ENCODE peak calls at places on chromosomes 7 and 10, in four cellular contexts. One of them, this sample, is unnamed.

GRCh38 chr10:31457858-31458257 is 138.8 kb downstream of the ZEB1 start:
- DNase-seq in CD4-positive, alpha-beta T cell: no peak
- DNase-seq in aorta: no peak
- DNase-seq in hippocampal formation: no peak
- DNase-seq in this sample: no peak

GRCh38 chr10:71290331-71290730 is 28.7 kb upstream of the SLC29A3 start:
- DNase-seq in CD4-positive, alpha-beta T cell: no peak
- DNase-seq in aorta: no peak
- DNase-seq in hippocampal formation: no peak
- DNase-seq in this sample: no peak

GRCh38 chr7:37738338-37738737 is 54.8 kb downstream of the GPR141 start:
- DNase-seq in CD4-positive, alpha-beta T cell: no peak
- DNase-seq in aorta: no peak
- DNase-seq in hippocampal formation: no peak
- DNase-seq in this sample: no peak

GRCh38 chr10:127044191-127044590 is 139.0 kb downstream of the DOCK1 start:
- DNase-seq in CD4-positive, alpha-beta T cell: no peak
- DNase-seq in aorta: no peak
- DNase-seq in hippocampal formation: no peak
- DNase-seq in this sample: no peak

GRCh38 chr10:29635711-29636144 is 957 bp upstream of the SVIL start:
- DNase-seq in CD4-positive, alpha-beta T cell: no peak
- DNase-seq in aorta: no peak
- DNase-seq in hippocampal formation: no peak
- DNase-seq in this sample: no peak

GRCh38 chr10:126036515-126036914 is 140.2 kb downstream of the FANK1 start:
- DNase-seq in CD4-positive, alpha-beta T cell: no peak
- DNase-seq in aorta: no peak
- DNase-seq in hippocampal formation: no peak
- DNase-seq in this sample: no peak

GRCh38 chr10:104406715-104407517 is 53.3 kb downstream of the CFAP58 start:
- DNase-seq in CD4-positive, alpha-beta T cell: no peak
- DNase-seq in aorta: no peak
- DNase-seq in hippocampal formation: peak; percentile 42
- DNase-seq in this sample: no peak

GRCh38 chr10:12835709-12836108 is 165.8 kb downstream of the CCDC3 start:
- DNase-seq in CD4-positive, alpha-beta T cell: no peak
- DNase-seq in aorta: no peak
- DNase-seq in hippocampal formation: no peak
- DNase-seq in this sample: no peak

GRCh38 chr10:86167101-86167761 is 199.4 kb downstream of the GRID1 start:
- DNase-seq in CD4-positive, alpha-beta T cell: no peak
- DNase-seq in aorta: peak; percentile 55
- DNase-seq in hippocampal formation: no peak
- DNase-seq in this sample: no peak

GRCh38 chr7:79227035-79227434 is 226.4 kb downstream of the MAGI2 start:
- DNase-seq in CD4-positive, alpha-beta T cell: no peak
- DNase-seq in aorta: no peak
- DNase-seq in hippocampal formation: no peak
- DNase-seq in this sample: no peak

GRCh38 chr10:127345231-127345965 is 149.0 kb upstream of the INSYN2A start:
- DNase-seq in CD4-positive, alpha-beta T cell: no peak
- DNase-seq in aorta: no peak
- DNase-seq in hippocampal formation: no peak
- DNase-seq in this sample: no peak

GRCh38 chr10:73139251-73139650 is 28.6 kb downstream of the ECD start:
- DNase-seq in CD4-positive, alpha-beta T cell: no peak
- DNase-seq in aorta: no peak
- DNase-seq in hippocampal formation: no peak
- DNase-seq in this sample: no peak

GRCh38 chr7:11294965-11295364 is 321.3 kb downstream of the PHF14 start:
- DNase-seq in CD4-positive, alpha-beta T cell: no peak
- DNase-seq in aorta: no peak
- DNase-seq in hippocampal formation: no peak
- DNase-seq in this sample: no peak

GRCh38 chr7:44150466-44150832 is 9.3 kb upstream of the MYL7 start:
- DNase-seq in CD4-positive, alpha-beta T cell: no peak
- DNase-seq in aorta: no peak
- DNase-seq in hippocampal formation: no peak
- DNase-seq in this sample: no peak

GRCh38 chr10:58723977-58724376 is 211.3 kb downstream of the BICC1 start:
- DNase-seq in CD4-positive, alpha-beta T cell: no peak
- DNase-seq in aorta: no peak
- DNase-seq in hippocampal formation: no peak
- DNase-seq in this sample: no peak

GRCh38 chr10:52346394-52347326 is 32.6 kb downstream of the DKK1 start:
- DNase-seq in CD4-positive, alpha-beta T cell: no peak
- DNase-seq in aorta: peak; percentile 46
- DNase-seq in hippocampal formation: no peak
- DNase-seq in this sample: no peak

GRCh38 chr10:132276179-132276675 is 31.5 kb downstream of the STK32C start:
- DNase-seq in CD4-positive, alpha-beta T cell: no peak
- DNase-seq in aorta: peak; percentile 38
- DNase-seq in hippocampal formation: no peak
- DNase-seq in this sample: no peak

GRCh38 chr10:79445217-79445707 is at the start of gene ZCCHC24:
- DNase-seq in CD4-positive, alpha-beta T cell: peak; percentile 36
- DNase-seq in aorta: peak; percentile 86
- DNase-seq in hippocampal formation: no peak
- DNase-seq in this sample: no peak

GRCh38 chr10:6204063-6204340 is 1.3 kb downstream of the PFKFB3 start:
- DNase-seq in CD4-positive, alpha-beta T cell: peak; percentile 50
- DNase-seq in aorta: peak; percentile 90
- DNase-seq in hippocampal formation: no peak
- DNase-seq in this sample: no peak

This sample was measured in anterior cingulate cortex.